ENCODE peak calls at places on chromosomes 13 and 19, in five cellular contexts. S, R, W, K and H are unnamed samples.
A peak's percentile ranks its signal among the peaks of the same experiment; 100 is the strongest.

GRCh38 chr13:114096031-114096485 is 36.4 kb downstream of the RASA3 start:
- DNase-seq in K (no peak), S (no peak), R (no peak), W (no peak), H (no peak)

GRCh38 chr13:92303428-92303827 is 905.0 kb downstream of the GPC5 start:
- DNase-seq in K (no peak), R (no peak), W (peak; percentile 98), S (no peak), H (no peak)

GRCh38 chr13:110301606-110302131 is 5.3 kb downstream of the COL4A1 start:
- DNase-seq in S (no peak), R (no peak), K (no peak), W (peak; percentile 84), H (no peak)

GRCh38 chr19:53772943-53773342 is 51.2 kb downstream of the NLRP12 start:
- DNase-seq in W (peak; percentile 68), R (peak; percentile 18), S (peak; percentile 38), K (no peak), H (peak; percentile 87)

GRCh38 chr13:51122868-51123267 is 11.8 kb upstream of the C13orf42 start:
- DNase-seq in K (no peak), S (no peak), W (no peak), R (no peak), H (no peak)

GRCh38 chr19:47107953-47108746 is 5.4 kb downstream of the ZC3H4 start:
- DNase-seq in S (no peak), W (peak; percentile 31), K (no peak), R (no peak), H (no peak)

GRCh38 chr19:1630012-1630411 is 22.4 kb downstream of the TCF3 start:
- DNase-seq in W (no peak), S (no peak), K (no peak), R (no peak), H (no peak)

GRCh38 chr19:10419646-10420443 is 493 bp upstream of the PDE4A start:
- DNase-seq in R (no peak), K (no peak), W (peak; percentile 72), S (peak; percentile 70), H (peak; percentile 86)

GRCh38 chr13:73210218-73210883 is 151.5 kb downstream of the KLF5 start:
- DNase-seq in W (no peak), K (no peak), R (no peak), S (no peak), H (no peak)

GRCh38 chr19:32070101-32070500 is 275.3 kb upstream of the ZNF507 start:
- DNase-seq in R (no peak), S (no peak), K (no peak), W (no peak), H (no peak)

GRCh38 chr13:113122571-113123225 is at the start of gene F10:
- DNase-seq in R (no peak), K (peak; percentile 90), S (no peak), W (peak; percentile 78), H (no peak)

GRCh38 chr19:31500921-31501320 is 151.7 kb upstream of the TSHZ3 start:
- DNase-seq in S (no peak), R (no peak), W (no peak), K (no peak), H (no peak)

GRCh38 chr13:39616087-39616694 is 13.2 kb upstream of the LHFPL6 start:
- DNase-seq in R (no peak), W (peak; percentile 85), K (no peak), S (peak; percentile 53), H (peak; percentile 88)

GRCh38 chr19:43799502-43800142 is 2.6 kb downstream of the LYPD5 start:
- DNase-seq in W (no peak), S (no peak), K (no peak), R (no peak), H (no peak)

GRCh38 chr13:66635526-66635925 is 594.6 kb downstream of the PCDH9 start:
- DNase-seq in R (no peak), K (no peak), S (no peak), W (peak; percentile 79), H (no peak)

GRCh38 chr13:94057618-94058017 is 421.9 kb downstream of the DCT start:
- DNase-seq in W (peak; percentile 29), R (no peak), K (no peak), S (no peak), H (no peak)

GRCh38 chr13:76769238-76769859 is 116.9 kb downstream of the KCTD12 start:
- DNase-seq in R (no peak), K (no peak), W (no peak), S (no peak), H (no peak)

GRCh38 chr19:35449347-35450043 is 1.4 kb downstream of the FFAR2 start:
- DNase-seq in R (no peak), W (no peak), S (no peak), K (peak; percentile 32), H (no peak)

GRCh38 chr19:7919681-7920519 is at the start of gene SNAPC2:
- DNase-seq in S (peak; percentile 60), W (peak; percentile 97), R (peak; percentile 90), K (peak; percentile 97), H (peak; percentile 96)
- H3K4me1 ChIP-seq in S (peaks cover 19% of the 10 kb centered on the region), W (peaks cover 5% of the 10 kb centered on the region), R (peaks cover 53% of the 10 kb centered on the region), K (no peaks in the 10 kb centered on the region), H (peaks cover 56% of the 10 kb centered on the region)

GRCh38 chr19:45122832-45123231 is 29.9 kb downstream of the PPP1R37 start:
- DNase-seq in S (no peak), R (no peak), K (no peak), W (no peak), H (no peak)
- H3K4me1 ChIP-seq in S (no peaks in the 10 kb centered on the region), R (peaks cover 4% of the 10 kb centered on the region), K (no peaks in the 10 kb centered on the region), W (no peaks in the 10 kb centered on the region), H (peaks cover 34% of the 10 kb centered on the region)

GRCh38 chr13:50079278-50080157 is 64.3 kb downstream of the KCNRG start:
- DNase-seq in K (no peak), S (no peak), W (no peak), R (no peak), H (no peak)
- H3K4me1 ChIP-seq in K (no peaks in the 10 kb centered on the region), S (peaks cover 39% of the 10 kb centered on the region), W (no peaks in the 10 kb centered on the region), R (peaks cover 48% of the 10 kb centered on the region), H (peaks cover 64% of the 10 kb centered on the region)

GRCh38 chr19:38875656-38876345 is 2.3 kb downstream of the RINL start:
- DNase-seq in W (no peak), K (no peak), R (no peak), S (no peak), H (no peak)
- H3K4me1 ChIP-seq in W (no peaks in the 10 kb centered on the region), K (no peaks in the 10 kb centered on the region), R (peaks cover 37% of the 10 kb centered on the region), S (peaks cover 4% of the 10 kb centered on the region), H (peaks cover 24% of the 10 kb centered on the region)

DNA sequence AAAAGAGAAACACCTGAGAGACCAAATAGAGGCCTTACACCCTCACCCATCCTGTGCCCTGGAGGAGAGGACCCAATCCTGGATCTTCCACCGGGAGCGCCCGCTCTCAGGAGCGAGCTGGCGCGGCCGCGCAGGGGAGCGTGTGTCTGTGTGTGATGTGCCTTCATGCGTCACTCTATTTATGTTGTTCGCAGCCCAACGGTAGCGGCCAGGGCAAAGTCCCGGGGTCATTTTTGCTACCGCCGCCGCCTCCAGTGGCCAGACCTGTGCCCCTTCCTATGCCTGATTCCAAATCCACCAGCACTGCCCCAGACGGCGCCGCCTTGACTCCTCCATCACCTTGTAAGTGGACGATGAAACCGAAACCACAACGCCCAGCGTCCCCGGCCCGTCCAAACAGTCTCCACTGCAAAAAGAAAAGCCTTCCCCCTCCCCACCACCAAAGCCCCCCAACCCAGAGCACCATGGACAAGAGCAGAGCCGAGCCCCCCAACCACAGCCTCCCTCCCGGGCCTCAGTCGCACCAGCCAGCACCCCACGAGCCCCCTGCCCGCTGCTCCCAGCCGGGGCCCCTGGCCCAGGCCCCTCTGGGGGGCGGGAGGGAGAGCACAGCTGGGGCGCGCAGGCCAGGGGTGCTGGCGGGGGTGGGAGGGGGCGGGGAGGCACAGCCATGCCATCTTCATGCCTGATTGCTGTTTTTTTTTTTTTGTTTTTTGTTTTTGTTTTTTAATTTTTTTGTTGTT is 14.7 kb downstream of the LYL1 start:
- DNase-seq in R (no peak), W (no peak), K (peak; percentile 65), S (no peak), H (no peak)
- H3K4me1 ChIP-seq in R (no peaks in the 10 kb centered on the region), W (no peaks in the 10 kb centered on the region), K (no peaks in the 10 kb centered on the region), S (peaks cover 23% of the 10 kb centered on the region), H (no peaks in the 10 kb centered on the region)

GRCh38 chr19:18044825-18045304 is 36.9 kb downstream of the ARRDC2 start:
- DNase-seq in W (peak; percentile 76), S (no peak), K (peak; percentile 86), R (peak; percentile 64), H (peak; percentile 72)

GRCh38 chr19:18049390-18049789 is 37.3 kb downstream of the IL12RB1 start:
- DNase-seq in K (peak; percentile 98), W (peak; percentile 86), S (no peak), R (no peak), H (no peak)

GRCh38 chr19:18041054-18041453 is 33.1 kb downstream of the ARRDC2 start:
- DNase-seq in K (no peak), S (no peak), R (no peak), W (no peak), H (no peak)

GRCh38 chr19:18045307-18046013 is 37.5 kb downstream of the ARRDC2 start:
- DNase-seq in R (no peak), W (no peak), S (no peak), K (no peak), H (no peak)

GRCh38 chr19:18046066-18046718 is 38.2 kb downstream of the ARRDC2 start:
- DNase-seq in K (peak; percentile 79), S (no peak), R (no peak), W (peak; percentile 55), H (no peak)
- H3K4me1 ChIP-seq in K (no peaks in the 10 kb centered on the region), S (peaks cover 19% of the 10 kb centered on the region), R (peaks cover 29% of the 10 kb centered on the region), W (no peaks in the 10 kb centered on the region), H (peaks cover 14% of the 10 kb centered on the region)

GRCh38 chr19:55635334-55635717 is 5.5 kb upstream of the ZNF580 start:
- DNase-seq in R (no peak), K (no peak), W (no peak), S (no peak), H (peak; percentile 64)
- H3K4me1 ChIP-seq in R (peaks cover 61% of the 10 kb centered on the region), K (peaks cover 3% of the 10 kb centered on the region), W (peaks cover 5% of the 10 kb centered on the region), S (peaks cover 22% of the 10 kb centered on the region), H (peaks cover 43% of the 10 kb centered on the region)